ENCODE peak calls at places on chromosomes 13 and 19, in four cellular contexts. One of them, this sample, is unnamed.

GRCh38 chr19:3613765-3614661 is 7.3 kb upstream of the TBXA2R start:
- DNase-seq in K562: no peak
- DNase-seq in GM12878: no peak
- DNase-seq in HepG2: no peak
- DNase-seq in this sample: no peak

GRCh38 chr19:34404109-34404909 is at the start of gene PDCD2L:
- DNase-seq in K562: peak; percentile 95
- DNase-seq in GM12878: peak; percentile 69
- DNase-seq in HepG2: peak; percentile 89
- DNase-seq in this sample: peak; percentile 96

GRCh38 chr19:1810439-1811160 is 1.5 kb downstream of the ATP8B3 start:
- DNase-seq in K562: no peak
- DNase-seq in GM12878: no peak
- DNase-seq in HepG2: no peak
- DNase-seq in this sample: no peak

GRCh38 chr19:12949363-12950284 is 4.0 kb downstream of the RAD23A start:
- DNase-seq in K562: no peak
- DNase-seq in HepG2: no peak
- DNase-seq in GM12878: no peak
- DNase-seq in this sample: no peak

GRCh38 chr19:292951-293350 is 1.7 kb upstream of the PLPP2 start:
- DNase-seq in K562: no peak
- DNase-seq in HepG2: no peak
- DNase-seq in GM12878: no peak
- DNase-seq in this sample: no peak

GRCh38 chr13:100100115-100100879 is 11.4 kb downstream of the PCCA start:
- DNase-seq in K562: no peak
- DNase-seq in HepG2: peak; percentile 71
- DNase-seq in GM12878: no peak
- DNase-seq in this sample: no peak

GRCh38 chr19:17328517-17329060 is 6.1 kb downstream of the ANO8 start:
- DNase-seq in HepG2: no peak
- DNase-seq in K562: peak; percentile 61
- DNase-seq in GM12878: no peak
- DNase-seq in this sample: no peak

GRCh38 chr19:17830567-17831418 is 9.5 kb upstream of the INSL3 start:
- DNase-seq in K562: peak; percentile 100
- DNase-seq in GM12878: no peak
- DNase-seq in HepG2: no peak
- DNase-seq in this sample: peak; percentile 100

GRCh38 chr13:29908917-29909755 is 58.7 kb upstream of the UBL3 start:
- DNase-seq in K562: no peak
- DNase-seq in GM12878: no peak
- DNase-seq in HepG2: no peak
- DNase-seq in this sample: no peak

GRCh38 chr13:66138172-66138811 is 1091.8 kb downstream of the PCDH9 start:
- DNase-seq in HepG2: no peak
- DNase-seq in K562: no peak
- DNase-seq in GM12878: peak; percentile 82
- DNase-seq in this sample: no peak

GRCh38 chr13:38415233-38415632 is 65.6 kb downstream of the UFM1 start:
- DNase-seq in HepG2: no peak
- DNase-seq in GM12878: peak; percentile 72
- DNase-seq in K562: no peak
- DNase-seq in this sample: peak; percentile 12

GRCh38 chr13:79450110-79450509 is 30.8 kb upstream of the NDFIP2 start:
- DNase-seq in K562: no peak
- DNase-seq in GM12878: no peak
- DNase-seq in HepG2: no peak
- DNase-seq in this sample: no peak

GRCh38 chr13:75813323-75813722 is 177.2 kb downstream of the LMO7 start:
- DNase-seq in GM12878: no peak
- DNase-seq in K562: no peak
- DNase-seq in HepG2: no peak
- DNase-seq in this sample: no peak

GRCh38 chr13:87671031-87671823 is at the start of gene SLITRK5:
- DNase-seq in GM12878: no peak
- DNase-seq in HepG2: peak; percentile 3
- DNase-seq in K562: no peak
- DNase-seq in this sample: peak; percentile 91

GRCh38 chr19:13150919-13151604 is 851 bp downstream of the IER2 start:
- DNase-seq in K562: peak; percentile 36
- DNase-seq in GM12878: no peak
- DNase-seq in HepG2: no peak
- DNase-seq in this sample: no peak

GRCh38 chr13:30608364-30608763 is 9.4 kb upstream of the USPL1 start:
- DNase-seq in HepG2: no peak
- DNase-seq in GM12878: no peak
- DNase-seq in K562: no peak
- DNase-seq in this sample: no peak

GRCh38 chr13:85528578-85529215 is 270.5 kb downstream of the SLITRK6 start:
- DNase-seq in HepG2: no peak
- DNase-seq in GM12878: no peak
- DNase-seq in K562: no peak
- DNase-seq in this sample: no peak

GRCh38 chr13:113764793-113765190 is 5.8 kb downstream of the TMEM255B start:
- DNase-seq in GM12878: no peak
- DNase-seq in K562: no peak
- DNase-seq in HepG2: no peak
- DNase-seq in this sample: no peak

GRCh38 chr13:38951525-38952313 is 38.9 kb downstream of the STOML3 start:
- DNase-seq in HepG2: no peak
- DNase-seq in K562: no peak
- DNase-seq in GM12878: no peak
- DNase-seq in this sample: no peak

GRCh38 chr13:83350569-83350968 is 531.7 kb downstream of the SLITRK1 start:
- DNase-seq in GM12878: no peak
- DNase-seq in K562: no peak
- DNase-seq in HepG2: no peak
- DNase-seq in this sample: no peak

GRCh38 chr19:14406645-14407331 is 12.4 kb downstream of the DDX39A start:
- DNase-seq in GM12878: no peak
- DNase-seq in HepG2: no peak
- DNase-seq in K562: peak; percentile 4
- DNase-seq in this sample: no peak

GRCh38 chr13:99386911-99387788 is 80.0 kb upstream of the GPR183 start:
- DNase-seq in HepG2: peak; percentile 35
- DNase-seq in K562: peak; percentile 78
- DNase-seq in GM12878: peak; percentile 66
- DNase-seq in this sample: peak; percentile 62

GRCh38 chr19:52248256-52248655 is 21.1 kb upstream of the ZNF766 start:
- DNase-seq in K562: no peak
- DNase-seq in GM12878: no peak
- DNase-seq in HepG2: peak; percentile 40
- DNase-seq in this sample: no peak

GRCh38 chr13:49517461-49517860 is 21.7 kb downstream of the PHF11 start:
- DNase-seq in HepG2: peak; percentile 26
- DNase-seq in K562: no peak
- DNase-seq in GM12878: no peak
- DNase-seq in this sample: peak; percentile 17

GRCh38 chr13:105804561-105805190 is 730.8 kb downstream of the EFNB2 start:
- DNase-seq in GM12878: no peak
- DNase-seq in K562: no peak
- DNase-seq in HepG2: no peak
- DNase-seq in this sample: no peak

GRCh38 chr13:77702364-77702763 is 4.9 kb downstream of the SLAIN1 start:
- DNase-seq in HepG2: no peak
- DNase-seq in K562: no peak
- DNase-seq in GM12878: no peak
- DNase-seq in this sample: no peak

GRCh38 chr13:67091603-67092002 is 138.5 kb downstream of the PCDH9 start:
- DNase-seq in HepG2: no peak
- DNase-seq in K562: no peak
- DNase-seq in GM12878: no peak
- DNase-seq in this sample: no peak

GRCh38 chr13:46553521-46553885 is 533 bp downstream of the LRCH1 start:
- DNase-seq in HepG2: no peak
- DNase-seq in K562: peak; percentile 45
- DNase-seq in GM12878: no peak
- DNase-seq in this sample: no peak

GRCh38 chr13:109204657-109205056 is 575.2 kb downstream of the MYO16 start:
- DNase-seq in K562: no peak
- DNase-seq in HepG2: no peak
- DNase-seq in GM12878: no peak
- DNase-seq in this sample: no peak

GRCh38 chr13:79724348-79725103 is 243.6 kb downstream of the NDFIP2 start:
- DNase-seq in K562: no peak
- DNase-seq in HepG2: peak; percentile 89
- DNase-seq in GM12878: no peak
- DNase-seq in this sample: no peak

GRCh38 chr13:111855786-111856185 is 211.2 kb upstream of the SOX1 start:
- DNase-seq in HepG2: no peak
- DNase-seq in K562: no peak
- DNase-seq in GM12878: no peak
- DNase-seq in this sample: no peak

GRCh38 chr13:110263906-110264305 is 43.1 kb downstream of the COL4A1 start:
- DNase-seq in HepG2: no peak
- DNase-seq in GM12878: no peak
- DNase-seq in K562: no peak
- DNase-seq in this sample: no peak

GRCh38 chr13:45295536-45295935 is 45.4 kb downstream of the TPT1 start:
- DNase-seq in K562: no peak
- DNase-seq in GM12878: no peak
- DNase-seq in HepG2: no peak
- DNase-seq in this sample: no peak

GRCh38 chr13:109764474-109765292 is 21.7 kb downstream of the IRS2 start:
- DNase-seq in HepG2: no peak
- DNase-seq in GM12878: no peak
- DNase-seq in K562: no peak
- DNase-seq in this sample: no peak

GRCh38 chr19:54392078-54392477 is 23.2 kb upstream of the TTYH1 start:
- DNase-seq in HepG2: no peak
- DNase-seq in GM12878: no peak
- DNase-seq in K562: no peak
- DNase-seq in this sample: no peak

GRCh38 chr19:52226652-52227051 is 36.8 kb downstream of the PPP2R1A start:
- DNase-seq in K562: no peak
- DNase-seq in GM12878: no peak
- DNase-seq in HepG2: no peak
- DNase-seq in this sample: no peak

GRCh38 chr19:38231918-38232317 is 7.9 kb upstream of the DPF1 start:
- DNase-seq in HepG2: no peak
- DNase-seq in GM12878: no peak
- DNase-seq in K562: no peak
- DNase-seq in this sample: no peak

GRCh38 chr19:38228491-38229439 is 4.7 kb upstream of the DPF1 start:
- DNase-seq in GM12878: no peak
- DNase-seq in K562: peak; percentile 74
- DNase-seq in HepG2: no peak
- DNase-seq in this sample: no peak

GRCh38 chr19:38234615-38235014 is 10.6 kb upstream of the DPF1 start:
- DNase-seq in GM12878: no peak
- DNase-seq in HepG2: no peak
- DNase-seq in K562: no peak
- DNase-seq in this sample: no peak

GRCh38 chr19:38229585-38230073 is 5.6 kb upstream of the DPF1 start:
- DNase-seq in HepG2: peak; percentile 68
- DNase-seq in K562: peak; percentile 99
- DNase-seq in GM12878: no peak
- DNase-seq in this sample: peak; percentile 75

GRCh38 chr19:38233740-38234251 is 9.8 kb upstream of the DPF1 start:
- DNase-seq in GM12878: no peak
- DNase-seq in K562: peak; percentile 79
- DNase-seq in HepG2: peak; percentile 58
- DNase-seq in this sample: peak; percentile 83
- TF ChIP-seq TARDBP in GM12878: no peak
- TF ChIP-seq TARDBP in K562: no peak
- TF ChIP-seq TARDBP in HepG2: no peak
- TF ChIP-seq TARDBP in this sample: no peak

DNA sequence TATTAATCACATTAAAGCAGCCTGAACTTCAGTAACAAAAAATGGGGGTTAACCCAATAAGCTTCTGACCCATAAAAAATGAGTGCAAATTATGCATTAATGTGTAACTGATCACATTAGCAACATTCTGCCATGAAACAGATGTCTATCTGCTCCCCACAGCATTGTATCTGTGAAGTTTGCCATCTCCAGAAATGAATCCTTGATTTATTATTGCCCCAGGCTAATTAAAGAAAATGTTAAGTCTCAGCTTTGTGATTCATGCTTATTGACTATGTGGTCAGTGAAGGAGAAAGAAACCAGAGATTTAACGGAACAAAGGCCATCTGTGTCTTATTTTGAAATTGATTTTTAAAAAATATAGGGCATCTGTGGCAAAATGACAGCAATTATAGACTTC is 304.8 kb downstream of the PCDH20 start:
- DNase-seq in K562: no peak
- DNase-seq in HepG2: no peak
- DNase-seq in GM12878: no peak
- DNase-seq in this sample: no peak
- TF ChIP-seq TARDBP in K562: no peak
- TF ChIP-seq TARDBP in HepG2: no peak
- TF ChIP-seq TARDBP in GM12878: no peak
- TF ChIP-seq TARDBP in this sample: no peak

GRCh38 chr19:5988520-5989387 is 10.8 kb upstream of the RANBP3 start:
- DNase-seq in K562: no peak
- DNase-seq in HepG2: no peak
- DNase-seq in GM12878: no peak
- DNase-seq in this sample: no peak

GRCh38 chr19:5991244-5991838 is 13.4 kb upstream of the RANBP3 start:
- DNase-seq in K562: no peak
- DNase-seq in GM12878: no peak
- DNase-seq in HepG2: no peak
- DNase-seq in this sample: no peak

GRCh38 chr19:5992756-5993155 is 14.8 kb upstream of the RANBP3 start:
- DNase-seq in HepG2: no peak
- DNase-seq in GM12878: no peak
- DNase-seq in K562: no peak
- DNase-seq in this sample: no peak

GRCh38 chr19:5989388-5990074 is 11.6 kb upstream of the RANBP3 start:
- DNase-seq in GM12878: no peak
- DNase-seq in HepG2: no peak
- DNase-seq in K562: no peak
- DNase-seq in this sample: no peak

GRCh38 chr19:5990289-5990797 is 12.4 kb upstream of the RANBP3 start:
- DNase-seq in K562: peak; percentile 85
- DNase-seq in GM12878: no peak
- DNase-seq in HepG2: no peak
- DNase-seq in this sample: peak; percentile 77
- TF ChIP-seq TARDBP in K562: no peak
- TF ChIP-seq TARDBP in GM12878: no peak
- TF ChIP-seq TARDBP in HepG2: no peak
- TF ChIP-seq TARDBP in this sample: no peak

DNA sequence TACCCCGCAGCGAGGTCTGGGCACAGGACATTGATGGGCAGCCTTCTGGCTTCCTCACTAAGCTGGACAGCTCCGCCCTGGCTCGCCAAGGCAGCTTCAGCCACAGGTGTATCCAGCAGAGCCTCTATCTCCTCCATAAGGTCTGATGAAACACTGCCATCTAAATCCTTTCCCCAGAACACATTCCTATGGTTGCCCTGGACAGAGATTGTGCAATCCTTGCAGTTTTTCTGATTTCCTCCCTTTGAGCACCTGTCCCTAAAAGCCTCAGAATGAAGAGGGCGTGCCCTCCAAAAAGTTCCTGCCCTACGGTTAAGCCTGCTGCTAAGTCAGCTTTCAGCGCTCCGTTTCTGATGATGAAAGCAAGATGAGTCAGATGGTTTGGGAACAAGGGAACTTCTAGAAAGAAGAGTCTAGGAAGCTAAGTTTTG is 21.0 kb downstream of the CLEC4M start:
- DNase-seq in K562: no peak
- DNase-seq in HepG2: peak; percentile 17
- DNase-seq in GM12878: no peak
- DNase-seq in this sample: no peak
- TF ChIP-seq TARDBP in K562: no peak
- TF ChIP-seq TARDBP in HepG2: no peak
- TF ChIP-seq TARDBP in GM12878: no peak
- TF ChIP-seq TARDBP in this sample: no peak